ENCODE peak calls at places on chromosomes 2 and 18, in four cellular contexts. U is GM23248, W is GM23338, R is NCI-H1092. Z is an unnamed sample.

GRCh38 chr2:41242001-41242331 is 790.1 kb upstream of the SLC8A1 start:
- DNase-seq in U (no peak), W (no peak), R (no peak), Z (no peak)

GRCh38 chr2:5937865-5938565 is 245.8 kb downstream of the SOX11 start:
- DNase-seq in U (no peak), W (no peak), R (no peak), Z (peak)

GRCh38 chr18:31648458-31648857 is 35.9 kb downstream of the B4GALT6 start:
- DNase-seq in U (no peak), W (no peak), R (no peak), Z (no peak)

GRCh38 chr18:24514439-24514838 is 54.0 kb downstream of the HRH4 start:
- DNase-seq in U (peak), W (peak), R (no peak), Z (peak)

GRCh38 chr2:159867557-159868330 is 69.7 kb upstream of the CD302 start:
- DNase-seq in U (no peak), W (no peak), R (peak), Z (no peak)

GRCh38 chr2:3280683-3281520 is 96.7 kb downstream of the EIPR1 start:
- DNase-seq in U (no peak), W (no peak), R (no peak), Z (no peak)

GRCh38 chr2:150141241-150142001 is 346.0 kb downstream of the RND3 start:
- DNase-seq in U (peak), W (no peak), R (no peak), Z (no peak)

GRCh38 chr18:21112140-21112473 is 494 bp upstream of the ROCK1 start:
- DNase-seq in U (peak), W (no peak), R (peak), Z (no peak)

GRCh38 chr2:180947208-180947689 is 33.2 kb upstream of the UBE2E3 start:
- DNase-seq in U (no peak), W (no peak), R (no peak), Z (no peak)

GRCh38 chr2:63488118-63488713 is 100.1 kb downstream of the WDPCP start:
- DNase-seq in U (peak), W (peak), R (no peak), Z (peak)

GRCh38 chr2:120393456-120393855 is 47.5 kb downstream of the INHBB start:
- DNase-seq in U (no peak), W (no peak), R (no peak), Z (no peak)

GRCh38 chr2:99481941-99482340 is 7.9 kb downstream of the REV1 start:
- DNase-seq in U (peak), W (peak), R (no peak), Z (no peak)

GRCh38 chr2:220373878-220374277 is 746.4 kb downstream of the SLC4A3 start:
- DNase-seq in U (peak), W (peak), R (no peak), Z (peak)

GRCh38 chr18:62741118-62741566 is 25.8 kb downstream of the PHLPP1 start:
- DNase-seq in U (peak), W (peak), R (no peak), Z (peak)

GRCh38 chr2:31287681-31288080 is 53.7 kb downstream of the EHD3 start:
- DNase-seq in U (peak), W (no peak), R (no peak), Z (no peak)

GRCh38 chr18:26813043-26813442 is 52.5 kb downstream of the AQP4 start:
- DNase-seq in U (peak), W (peak), R (peak), Z (peak)

GRCh38 chr18:76658627-76659026 is 163.6 kb upstream of the ZNF516 start:
- DNase-seq in U (peak), W (peak), R (no peak), Z (no peak)

GRCh38 chr2:71666094-71666474 is 212.7 kb downstream of the DYSF start:
- DNase-seq in U (no peak), W (no peak), R (no peak), Z (no peak)

GRCh38 chr2:238914648-238915015 is 66.7 kb downstream of the TWIST2 start:
- DNase-seq in U (peak), W (no peak), R (no peak), Z (peak)

GRCh38 chr2:80322337-80322920 is 17.9 kb upstream of the LRRTM1 start:
- DNase-seq in U (no peak), W (peak), R (no peak), Z (no peak)

GRCh38 chr2:119823734-119824334 is 64.1 kb downstream of the PTPN4 start:
- DNase-seq in U (peak), W (peak), R (no peak), Z (peak)

GRCh38 chr18:43314931-43315330 is 37.6 kb upstream of the SYT4 start:
- DNase-seq in U (peak), W (no peak), R (no peak), Z (peak)

GRCh38 chr2:239462671-239463506 is 62.1 kb upstream of the HDAC4 start:
- DNase-seq in U (no peak), W (no peak), R (no peak), Z (no peak)

GRCh38 chr2:234747032-234747431 is 204.8 kb upstream of the SH3BP4 start:
- DNase-seq in U (peak), W (no peak), R (no peak), Z (no peak)

GRCh38 chr18:11887305-11888262 is 20.5 kb downstream of the MPPE1 start:
- DNase-seq in U (no peak), W (no peak), R (no peak), Z (peak)

GRCh38 chr18:12769644-12770440 is 67.0 kb downstream of the PSMG2 start:
- DNase-seq in U (no peak), W (no peak), R (no peak), Z (no peak)

GRCh38 chr2:75604479-75604878 is 42.1 kb upstream of the MRPL19 start:
- DNase-seq in U (peak), W (no peak), R (no peak), Z (no peak)

GRCh38 chr2:102848366-102848839 is 86.6 kb downstream of the TMEM182 start:
- DNase-seq in U (peak), W (peak), R (peak), Z (peak)

GRCh38 chr2:152525277-152525838 is 190.4 kb downstream of the FMNL2 start:
- DNase-seq in U (peak), W (no peak), R (peak), Z (peak)

GRCh38 chr2:166180951-166181812 is 53.4 kb upstream of the SCN1A start:
- DNase-seq in U (peak), W (peak), R (peak), Z (peak)

GRCh38 chr2:239806276-239806675 is 218.9 kb downstream of the NDUFA10 start:
- DNase-seq in U (no peak), W (no peak), R (no peak), Z (no peak)

GRCh38 chr2:20565623-20566236 is 85.2 kb downstream of the HS1BP3 start:
- DNase-seq in U (no peak), W (no peak), R (no peak), Z (peak)

GRCh38 chr2:134946073-134946472 is 27.5 kb downstream of the CCNT2 start:
- DNase-seq in U (no peak), W (no peak), R (no peak), Z (no peak)

GRCh38 chr2:215828528-215829184 is 184.7 kb downstream of the MREG start:
- DNase-seq in U (peak), W (peak), R (peak), Z (peak)

GRCh38 chr2:1632510-1632909 is 111.8 kb downstream of the PXDN start:
- DNase-seq in U (no peak), W (no peak), R (no peak), Z (no peak)

GRCh38 chr2:38233231-38233983 is 143.7 kb downstream of the ATL2 start:
- DNase-seq in U (peak), W (peak), R (no peak), Z (peak)

GRCh38 chr18:11259421-11259820 is 110.1 kb upstream of the PIEZO2 start:
- DNase-seq in U (no peak), W (peak), R (no peak), Z (no peak)

GRCh38 chr18:46411862-46412690 is 244.9 kb downstream of the LOXHD1 start:
- DNase-seq in U (no peak), W (peak), R (peak), Z (no peak)

Z was measured in astrocyte of the hippocampus.